ENCODE peak calls at places on chromosomes 7 and 10, in nine cellular contexts. One of them, this sample, is unnamed.

GRCh38 chr10:9596368-9596920 is 1421.2 kb upstream of the CELF2 start:
- DNase-seq in cardiac fibroblast: peak
- DNase-seq in skeletal muscle cell: peak
- DNase-seq in WERI-Rb-1: no peak
- DNase-seq in GM12865: no peak
- DNase-seq in vagina: no peak
- DNase-seq in NB4: no peak
- DNase-seq in H7: no peak
- DNase-seq in HL-60: no peak
- DNase-seq in this sample: no peak

GRCh38 chr10:14556285-14556956 is 218.3 kb downstream of the FAM107B start:
- DNase-seq in cardiac fibroblast: no peak
- DNase-seq in skeletal muscle cell: no peak
- DNase-seq in WERI-Rb-1: no peak
- DNase-seq in GM12865: peak
- DNase-seq in vagina: no peak
- DNase-seq in NB4: peak
- DNase-seq in H7: peak
- DNase-seq in HL-60: no peak
- DNase-seq in this sample: no peak

GRCh38 chr7:31488562-31489203 is 25.2 kb upstream of the ITPRID1 start:
- DNase-seq in cardiac fibroblast: peak
- DNase-seq in skeletal muscle cell: no peak
- DNase-seq in WERI-Rb-1: peak
- DNase-seq in GM12865: peak
- DNase-seq in vagina: no peak
- DNase-seq in NB4: peak
- DNase-seq in H7: peak
- DNase-seq in HL-60: peak
- DNase-seq in this sample: no peak

GRCh38 chr7:76326646-76327233 is 24.3 kb downstream of the HSPB1 start:
- DNase-seq in cardiac fibroblast: peak
- DNase-seq in skeletal muscle cell: no peak
- DNase-seq in WERI-Rb-1: no peak
- DNase-seq in GM12865: no peak
- DNase-seq in vagina: no peak
- DNase-seq in NB4: no peak
- DNase-seq in H7: no peak
- DNase-seq in HL-60: no peak
- DNase-seq in this sample: no peak

GRCh38 chr7:30286749-30287148 is 2.4 kb downstream of the ZNRF2 start:
- DNase-seq in cardiac fibroblast: no peak
- DNase-seq in skeletal muscle cell: no peak
- DNase-seq in WERI-Rb-1: no peak
- DNase-seq in GM12865: no peak
- DNase-seq in vagina: no peak
- DNase-seq in NB4: no peak
- DNase-seq in H7: no peak
- DNase-seq in HL-60: no peak
- DNase-seq in this sample: no peak

GRCh38 chr10:75987610-75988009 is 556.2 kb downstream of the LRMDA start:
- DNase-seq in cardiac fibroblast: peak
- DNase-seq in skeletal muscle cell: no peak
- DNase-seq in WERI-Rb-1: no peak
- DNase-seq in GM12865: no peak
- DNase-seq in vagina: no peak
- DNase-seq in NB4: no peak
- DNase-seq in H7: no peak
- DNase-seq in HL-60: no peak
- DNase-seq in this sample: no peak

GRCh38 chr7:2009541-2010001 is 223.2 kb downstream of the MAD1L1 start:
- DNase-seq in cardiac fibroblast: peak
- DNase-seq in skeletal muscle cell: no peak
- DNase-seq in WERI-Rb-1: no peak
- DNase-seq in GM12865: no peak
- DNase-seq in vagina: no peak
- DNase-seq in NB4: no peak
- DNase-seq in H7: no peak
- DNase-seq in HL-60: no peak
- DNase-seq in this sample: no peak

GRCh38 chr10:47351899-47352815 is 4.0 kb downstream of the RBP3 start:
- DNase-seq in cardiac fibroblast: no peak
- DNase-seq in skeletal muscle cell: no peak
- DNase-seq in WERI-Rb-1: no peak
- DNase-seq in GM12865: no peak
- DNase-seq in vagina: no peak
- DNase-seq in NB4: no peak
- DNase-seq in H7: no peak
- DNase-seq in HL-60: no peak
- DNase-seq in this sample: no peak

GRCh38 chr7:83579740-83580139 is 69.2 kb downstream of the SEMA3E start:
- DNase-seq in cardiac fibroblast: peak
- DNase-seq in skeletal muscle cell: no peak
- DNase-seq in WERI-Rb-1: no peak
- DNase-seq in GM12865: no peak
- DNase-seq in vagina: no peak
- DNase-seq in NB4: no peak
- DNase-seq in H7: no peak
- DNase-seq in HL-60: no peak
- DNase-seq in this sample: no peak

GRCh38 chr10:96740579-96741281 is 20.4 kb upstream of the PIK3AP1 start:
- DNase-seq in cardiac fibroblast: no peak
- DNase-seq in skeletal muscle cell: no peak
- DNase-seq in WERI-Rb-1: no peak
- DNase-seq in GM12865: no peak
- DNase-seq in vagina: no peak
- DNase-seq in NB4: peak
- DNase-seq in H7: no peak
- DNase-seq in HL-60: peak
- DNase-seq in this sample: no peak

GRCh38 chr7:31788445-31788844 is 101.4 kb downstream of the PPP1R17 start:
- DNase-seq in cardiac fibroblast: no peak
- DNase-seq in skeletal muscle cell: no peak
- DNase-seq in WERI-Rb-1: no peak
- DNase-seq in GM12865: no peak
- DNase-seq in vagina: no peak
- DNase-seq in NB4: no peak
- DNase-seq in H7: no peak
- DNase-seq in HL-60: no peak
- DNase-seq in this sample: no peak

DNA sequence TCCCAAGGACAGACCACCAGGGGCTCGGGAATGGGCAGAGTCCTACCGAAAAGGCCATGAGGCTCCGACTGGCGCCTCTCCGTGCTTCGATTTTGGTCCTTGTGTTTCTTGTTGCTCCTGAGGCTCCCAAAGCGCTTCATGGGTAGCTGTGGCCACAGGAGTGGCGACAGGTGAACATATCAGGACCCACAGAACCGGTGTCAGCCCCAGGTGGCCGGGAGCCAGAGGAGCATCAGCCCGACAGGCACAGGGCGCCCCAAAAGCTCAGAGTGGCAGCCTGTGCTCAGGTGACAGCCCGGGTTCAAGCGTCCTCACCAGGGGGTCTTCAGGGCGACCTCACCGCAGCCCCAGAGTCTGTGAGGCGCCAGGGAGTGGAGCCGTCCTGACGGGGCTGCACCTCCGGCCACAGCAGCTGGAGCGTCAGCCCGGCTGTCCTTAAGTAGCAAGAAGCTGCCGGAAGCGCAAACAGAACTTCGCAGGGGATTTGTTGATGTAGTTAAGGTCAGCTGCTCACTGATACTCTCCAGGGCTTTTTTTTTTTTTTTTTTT is 141.0 kb downstream of the PRKAG2 start:
- DNase-seq in cardiac fibroblast: no peak
- DNase-seq in skeletal muscle cell: no peak
- DNase-seq in WERI-Rb-1: peak
- DNase-seq in GM12865: no peak
- DNase-seq in vagina: no peak
- DNase-seq in NB4: no peak
- DNase-seq in H7: peak
- DNase-seq in HL-60: no peak
- DNase-seq in this sample: no peak
- H3K4me3 ChIP-seq in cardiac fibroblast: peak
- H3K4me3 ChIP-seq in skeletal muscle cell: peak
- H3K4me3 ChIP-seq in WERI-Rb-1: peak
- H3K4me3 ChIP-seq in GM12865: no peak
- H3K4me3 ChIP-seq in vagina: peak
- H3K4me3 ChIP-seq in NB4: no peak
- H3K4me3 ChIP-seq in H7: no peak
- H3K4me3 ChIP-seq in HL-60: no peak
- H3K4me3 ChIP-seq in this sample: peak

DNA sequence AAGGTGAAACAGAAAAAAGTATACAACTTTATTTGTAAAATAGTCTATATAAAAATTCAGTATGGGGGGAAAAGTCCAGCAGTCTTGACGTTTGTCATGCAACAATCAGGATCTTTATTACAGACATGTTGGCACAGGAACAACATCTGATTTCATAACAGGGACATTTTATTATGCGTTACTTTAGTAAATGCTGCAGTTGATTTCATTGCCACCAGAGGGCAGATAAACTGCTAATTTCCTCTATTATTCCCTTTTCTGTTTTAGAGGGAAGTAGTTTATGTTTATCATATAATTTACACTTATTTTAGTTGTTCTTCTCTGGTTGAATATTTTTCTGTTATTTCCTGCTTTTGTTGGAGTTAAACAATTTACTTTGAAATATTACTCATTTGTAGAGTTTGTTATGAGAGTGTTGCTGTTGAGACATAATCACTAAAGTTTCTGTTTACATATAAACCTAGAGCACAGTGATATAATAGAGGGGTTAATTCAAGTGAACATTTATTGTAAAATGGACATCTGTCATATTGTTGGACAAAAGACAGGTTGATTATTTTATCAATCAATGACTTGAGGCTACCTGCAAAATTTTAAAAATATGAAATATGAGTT is 3.3 kb downstream of the PLXDC2 start:
- DNase-seq in cardiac fibroblast: peak
- DNase-seq in skeletal muscle cell: no peak
- DNase-seq in WERI-Rb-1: no peak
- DNase-seq in GM12865: peak
- DNase-seq in vagina: no peak
- DNase-seq in NB4: peak
- DNase-seq in H7: peak
- DNase-seq in HL-60: peak
- DNase-seq in this sample: no peak
- H3K4me3 ChIP-seq in cardiac fibroblast: no peak
- H3K4me3 ChIP-seq in skeletal muscle cell: no peak
- H3K4me3 ChIP-seq in WERI-Rb-1: no peak
- H3K4me3 ChIP-seq in GM12865: no peak
- H3K4me3 ChIP-seq in vagina: peak
- H3K4me3 ChIP-seq in NB4: no peak
- H3K4me3 ChIP-seq in H7: no peak
- H3K4me3 ChIP-seq in HL-60: no peak
- H3K4me3 ChIP-seq in this sample: no peak

GRCh38 chr7:140048138-140048537 is 14.6 kb downstream of the PARP12 start:
- DNase-seq in cardiac fibroblast: no peak
- DNase-seq in skeletal muscle cell: no peak
- DNase-seq in WERI-Rb-1: no peak
- DNase-seq in GM12865: no peak
- DNase-seq in vagina: no peak
- DNase-seq in NB4: no peak
- DNase-seq in H7: no peak
- DNase-seq in HL-60: no peak
- DNase-seq in this sample: no peak
- H3K4me3 ChIP-seq in cardiac fibroblast: no peak
- H3K4me3 ChIP-seq in skeletal muscle cell: no peak
- H3K4me3 ChIP-seq in WERI-Rb-1: no peak
- H3K4me3 ChIP-seq in GM12865: no peak
- H3K4me3 ChIP-seq in vagina: no peak
- H3K4me3 ChIP-seq in NB4: no peak
- H3K4me3 ChIP-seq in H7: no peak
- H3K4me3 ChIP-seq in HL-60: no peak
- H3K4me3 ChIP-seq in this sample: no peak

GRCh38 chr10:132186488-132187413 is at the start of gene DPYSL4:
- DNase-seq in cardiac fibroblast: peak
- DNase-seq in skeletal muscle cell: no peak
- DNase-seq in WERI-Rb-1: no peak
- DNase-seq in GM12865: no peak
- DNase-seq in vagina: no peak
- DNase-seq in NB4: no peak
- DNase-seq in H7: peak
- DNase-seq in HL-60: no peak
- DNase-seq in this sample: no peak

GRCh38 chr10:132188331-132188730 is 1.6 kb downstream of the DPYSL4 start:
- DNase-seq in cardiac fibroblast: no peak
- DNase-seq in skeletal muscle cell: no peak
- DNase-seq in WERI-Rb-1: no peak
- DNase-seq in GM12865: no peak
- DNase-seq in vagina: no peak
- DNase-seq in NB4: no peak
- DNase-seq in H7: no peak
- DNase-seq in HL-60: no peak
- DNase-seq in this sample: no peak

GRCh38 chr10:132184816-132185593 is 1.7 kb upstream of the DPYSL4 start:
- DNase-seq in cardiac fibroblast: no peak
- DNase-seq in skeletal muscle cell: no peak
- DNase-seq in WERI-Rb-1: no peak
- DNase-seq in GM12865: no peak
- DNase-seq in vagina: no peak
- DNase-seq in NB4: no peak
- DNase-seq in H7: peak
- DNase-seq in HL-60: no peak
- DNase-seq in this sample: no peak

GRCh38 chr10:132187421-132188138 is 832 bp downstream of the DPYSL4 start:
- DNase-seq in cardiac fibroblast: no peak
- DNase-seq in skeletal muscle cell: no peak
- DNase-seq in WERI-Rb-1: no peak
- DNase-seq in GM12865: no peak
- DNase-seq in vagina: no peak
- DNase-seq in NB4: no peak
- DNase-seq in H7: peak
- DNase-seq in HL-60: no peak
- DNase-seq in this sample: no peak

DNA sequence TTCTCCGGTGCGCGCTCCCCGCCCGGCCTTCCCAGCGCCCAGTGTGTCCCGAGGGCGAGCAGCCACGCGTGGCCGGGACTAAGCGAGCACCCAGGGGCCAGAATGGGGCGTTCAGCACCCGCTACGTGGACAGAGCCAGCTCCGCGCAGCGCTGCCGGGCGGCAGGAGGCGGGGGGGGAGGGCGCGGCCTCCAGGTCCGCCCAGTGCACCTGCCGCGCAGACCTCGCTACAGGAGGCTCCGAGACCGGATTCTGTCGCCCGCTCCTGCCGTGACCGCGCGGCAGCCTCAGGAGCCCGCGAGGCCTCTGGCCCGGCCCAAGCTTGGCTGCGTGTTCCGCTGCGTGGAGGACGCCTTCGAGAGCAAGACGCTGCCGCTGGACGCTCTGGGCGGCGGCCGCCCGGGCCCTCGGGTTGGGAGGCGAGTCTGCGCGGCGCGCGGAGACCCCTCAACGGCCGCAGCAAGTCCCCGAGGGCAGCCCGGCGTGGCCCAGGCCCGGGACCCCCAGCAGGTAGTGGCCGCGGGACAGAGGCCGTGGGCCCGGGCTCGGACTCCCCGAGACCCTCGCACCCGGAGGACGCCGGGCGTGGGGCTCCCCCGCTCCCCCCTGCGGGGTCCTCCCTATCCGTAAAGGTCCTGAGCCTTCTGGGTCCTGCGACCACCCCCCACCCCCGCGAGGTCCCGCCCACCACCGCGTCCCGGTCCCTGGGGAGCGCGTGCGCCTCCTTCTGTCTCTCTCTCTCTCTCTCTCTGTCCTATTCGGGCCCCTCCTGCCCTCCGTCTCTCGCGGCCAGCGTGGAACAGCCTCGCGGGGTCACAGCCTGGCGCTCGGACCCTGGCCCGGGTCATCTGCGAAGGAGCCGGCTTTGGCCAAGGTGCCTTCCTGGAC is 904 bp upstream of the DPYSL4 start:
- DNase-seq in cardiac fibroblast: peak
- DNase-seq in skeletal muscle cell: no peak
- DNase-seq in WERI-Rb-1: no peak
- DNase-seq in GM12865: no peak
- DNase-seq in vagina: no peak
- DNase-seq in NB4: no peak
- DNase-seq in H7: peak
- DNase-seq in HL-60: no peak
- DNase-seq in this sample: no peak
- H3K4me3 ChIP-seq in cardiac fibroblast: peak
- H3K4me3 ChIP-seq in skeletal muscle cell: peak
- H3K4me3 ChIP-seq in WERI-Rb-1: peak
- H3K4me3 ChIP-seq in GM12865: no peak
- H3K4me3 ChIP-seq in vagina: peak
- H3K4me3 ChIP-seq in NB4: no peak
- H3K4me3 ChIP-seq in H7: peak
- H3K4me3 ChIP-seq in HL-60: no peak
- H3K4me3 ChIP-seq in this sample: peak